ENCODE peak calls at places on chromosome 20, in nine cellular contexts. One of them, this sample, is unnamed.

GRCh38 chr20:59560588-59561227 is 43.6 kb upstream of the PHACTR3 start:
- DNase-seq in sigmoid colon: no peak
- DNase-seq in mucosa of descending colon: peak; percentile 38
- DNase-seq in heart left ventricle: no peak
- DNase-seq in esophagus squamous epithelium: no peak
- DNase-seq in iPS DF 6.9: no peak
- DNase-seq in upper lobe of left lung: no peak
- DNase-seq in right atrium auricular region: no peak
- DNase-seq in PC-3: peak; percentile 42
- DNase-seq in this sample: peak; percentile 58

GRCh38 chr20:6008254-6008653 is 45.6 kb downstream of the LRRN4 start:
- DNase-seq in PC-3: peak; percentile 92
- DNase-seq in right atrium auricular region: peak; percentile 90
- DNase-seq in sigmoid colon: peak; percentile 82
- DNase-seq in esophagus squamous epithelium: peak; percentile 3
- DNase-seq in iPS DF 6.9: no peak
- DNase-seq in upper lobe of left lung: peak; percentile 82
- DNase-seq in heart left ventricle: peak; percentile 67
- DNase-seq in mucosa of descending colon: peak; percentile 13
- DNase-seq in this sample: peak; percentile 95

GRCh38 chr20:24134284-24134683 is 145.7 kb upstream of the GGTLC1 start:
- DNase-seq in heart left ventricle: no peak
- DNase-seq in right atrium auricular region: no peak
- DNase-seq in mucosa of descending colon: no peak
- DNase-seq in iPS DF 6.9: no peak
- DNase-seq in esophagus squamous epithelium: no peak
- DNase-seq in PC-3: peak; percentile 99
- DNase-seq in upper lobe of left lung: no peak
- DNase-seq in sigmoid colon: peak; percentile 43
- DNase-seq in this sample: peak; percentile 26

GRCh38 chr20:45911486-45912343 is at the start of gene PLTP:
- DNase-seq in PC-3: peak; percentile 38
- DNase-seq in mucosa of descending colon: peak; percentile 56
- DNase-seq in esophagus squamous epithelium: no peak
- DNase-seq in sigmoid colon: peak; percentile 92
- DNase-seq in iPS DF 6.9: no peak
- DNase-seq in upper lobe of left lung: peak; percentile 41
- DNase-seq in right atrium auricular region: peak; percentile 85
- DNase-seq in heart left ventricle: peak; percentile 79
- DNase-seq in this sample: peak; percentile 66

GRCh38 chr20:24102290-24102689 is 113.7 kb upstream of the GGTLC1 start:
- DNase-seq in sigmoid colon: no peak
- DNase-seq in iPS DF 6.9: peak; percentile 31
- DNase-seq in mucosa of descending colon: peak; percentile 23
- DNase-seq in upper lobe of left lung: no peak
- DNase-seq in PC-3: peak; percentile 61
- DNase-seq in esophagus squamous epithelium: no peak
- DNase-seq in heart left ventricle: no peak
- DNase-seq in right atrium auricular region: no peak
- DNase-seq in this sample: no peak

GRCh38 chr20:40008177-40008576 is 680.9 kb downstream of the MAFB start:
- DNase-seq in right atrium auricular region: no peak
- DNase-seq in esophagus squamous epithelium: no peak
- DNase-seq in upper lobe of left lung: no peak
- DNase-seq in iPS DF 6.9: no peak
- DNase-seq in mucosa of descending colon: no peak
- DNase-seq in heart left ventricle: no peak
- DNase-seq in PC-3: no peak
- DNase-seq in sigmoid colon: no peak
- DNase-seq in this sample: no peak

GRCh38 chr20:11469795-11470495 is 447.7 kb upstream of the BTBD3 start:
- DNase-seq in esophagus squamous epithelium: no peak
- DNase-seq in PC-3: no peak
- DNase-seq in iPS DF 6.9: no peak
- DNase-seq in mucosa of descending colon: no peak
- DNase-seq in sigmoid colon: no peak
- DNase-seq in heart left ventricle: no peak
- DNase-seq in right atrium auricular region: no peak
- DNase-seq in upper lobe of left lung: no peak
- DNase-seq in this sample: no peak

GRCh38 chr20:21781446-21782075 is 76.1 kb downstream of the PAX1 start:
- DNase-seq in heart left ventricle: no peak
- DNase-seq in PC-3: no peak
- DNase-seq in mucosa of descending colon: no peak
- DNase-seq in upper lobe of left lung: no peak
- DNase-seq in esophagus squamous epithelium: no peak
- DNase-seq in iPS DF 6.9: no peak
- DNase-seq in sigmoid colon: no peak
- DNase-seq in right atrium auricular region: no peak
- DNase-seq in this sample: no peak

GRCh38 chr20:2394411-2395055 is 13.8 kb downstream of the TGM6 start:
- DNase-seq in heart left ventricle: no peak
- DNase-seq in esophagus squamous epithelium: no peak
- DNase-seq in sigmoid colon: no peak
- DNase-seq in mucosa of descending colon: no peak
- DNase-seq in upper lobe of left lung: no peak
- DNase-seq in PC-3: no peak
- DNase-seq in right atrium auricular region: no peak
- DNase-seq in iPS DF 6.9: no peak
- DNase-seq in this sample: no peak

GRCh38 chr20:8082025-8082424 is 50.0 kb upstream of the PLCB1 start:
- DNase-seq in esophagus squamous epithelium: no peak
- DNase-seq in mucosa of descending colon: no peak
- DNase-seq in PC-3: peak; percentile 48
- DNase-seq in heart left ventricle: no peak
- DNase-seq in upper lobe of left lung: no peak
- DNase-seq in iPS DF 6.9: no peak
- DNase-seq in sigmoid colon: no peak
- DNase-seq in right atrium auricular region: no peak
- DNase-seq in this sample: peak; percentile 33

GRCh38 chr20:46430921-46431712 is 24.7 kb upstream of the ELMO2 start:
- DNase-seq in iPS DF 6.9: no peak
- DNase-seq in right atrium auricular region: no peak
- DNase-seq in mucosa of descending colon: no peak
- DNase-seq in heart left ventricle: no peak
- DNase-seq in upper lobe of left lung: no peak
- DNase-seq in sigmoid colon: no peak
- DNase-seq in PC-3: no peak
- DNase-seq in esophagus squamous epithelium: no peak
- DNase-seq in this sample: no peak

GRCh38 chr20:3777726-3778629 is 3.3 kb downstream of the SPEF1 start:
- DNase-seq in mucosa of descending colon: peak; percentile 61
- DNase-seq in heart left ventricle: peak; percentile 73
- DNase-seq in sigmoid colon: peak; percentile 90
- DNase-seq in esophagus squamous epithelium: no peak
- DNase-seq in PC-3: peak; percentile 24
- DNase-seq in iPS DF 6.9: no peak
- DNase-seq in upper lobe of left lung: peak; percentile 82
- DNase-seq in right atrium auricular region: peak; percentile 78
- DNase-seq in this sample: peak; percentile 69

GRCh38 chr20:44302026-44302669 is 8.9 kb downstream of the FITM2 start:
- DNase-seq in iPS DF 6.9: no peak
- DNase-seq in PC-3: no peak
- DNase-seq in upper lobe of left lung: peak; percentile 79
- DNase-seq in right atrium auricular region: no peak
- DNase-seq in sigmoid colon: no peak
- DNase-seq in esophagus squamous epithelium: no peak
- DNase-seq in mucosa of descending colon: peak; percentile 49
- DNase-seq in heart left ventricle: peak; percentile 53
- DNase-seq in this sample: no peak

GRCh38 chr20:6473197-6473596 is 294.3 kb upstream of the BMP2 start:
- DNase-seq in heart left ventricle: no peak
- DNase-seq in esophagus squamous epithelium: no peak
- DNase-seq in PC-3: peak; percentile 90
- DNase-seq in sigmoid colon: no peak
- DNase-seq in upper lobe of left lung: no peak
- DNase-seq in right atrium auricular region: no peak
- DNase-seq in iPS DF 6.9: no peak
- DNase-seq in mucosa of descending colon: no peak
- DNase-seq in this sample: peak; percentile 6

GRCh38 chr20:11132819-11133341 is 459.1 kb upstream of the JAG1 start:
- DNase-seq in PC-3: peak; percentile 62
- DNase-seq in sigmoid colon: no peak
- DNase-seq in esophagus squamous epithelium: no peak
- DNase-seq in upper lobe of left lung: no peak
- DNase-seq in iPS DF 6.9: no peak
- DNase-seq in right atrium auricular region: no peak
- DNase-seq in heart left ventricle: no peak
- DNase-seq in mucosa of descending colon: no peak
- DNase-seq in this sample: no peak

DNA sequence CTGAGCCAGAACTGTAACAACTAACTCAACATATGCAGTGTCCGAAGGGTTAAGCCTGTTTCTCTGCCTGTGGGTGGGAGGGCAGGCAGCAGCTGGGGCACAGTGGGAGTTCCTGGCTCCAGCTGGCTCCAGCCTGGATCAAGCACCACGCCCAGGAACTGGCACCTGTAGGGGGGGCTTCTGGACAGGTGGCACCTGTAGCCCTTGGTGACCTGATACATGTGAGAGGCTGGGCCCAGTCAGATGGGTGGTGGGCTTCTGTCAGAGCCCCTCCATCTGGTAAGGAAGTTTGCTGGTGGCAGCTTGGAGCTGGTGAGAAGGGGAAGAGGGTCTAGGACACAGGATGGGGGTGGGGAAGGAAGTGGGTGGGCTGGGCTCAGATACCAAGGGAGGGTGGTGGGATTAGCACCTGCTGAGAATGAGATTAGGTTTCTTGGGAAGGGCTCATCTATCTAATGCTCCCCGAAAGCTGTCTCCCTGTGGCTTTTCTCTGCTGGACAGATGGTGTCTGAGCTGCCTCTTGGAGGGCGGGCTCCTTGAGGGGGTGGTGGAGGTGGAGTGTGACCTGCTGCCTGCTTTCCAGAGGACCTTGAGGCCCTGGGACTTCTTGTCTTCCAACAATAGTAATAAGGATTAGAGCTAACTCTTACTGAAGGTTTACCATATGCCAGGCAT is 28.5 kb downstream of the BCL2L1 start:
- DNase-seq in mucosa of descending colon: no peak
- DNase-seq in iPS DF 6.9: no peak
- DNase-seq in heart left ventricle: no peak
- DNase-seq in sigmoid colon: no peak
- DNase-seq in PC-3: peak; percentile 5
- DNase-seq in upper lobe of left lung: no peak
- DNase-seq in right atrium auricular region: no peak
- DNase-seq in esophagus squamous epithelium: no peak
- DNase-seq in this sample: no peak
- H3K4me1 ChIP-seq in mucosa of descending colon: peaks cover 32% of the 10 kb centered on the region
- H3K4me1 ChIP-seq in iPS DF 6.9: peaks cover 3% of the 10 kb centered on the region
- H3K4me1 ChIP-seq in heart left ventricle: peaks cover 55% of the 10 kb centered on the region
- H3K4me1 ChIP-seq in sigmoid colon: peaks cover 5% of the 10 kb centered on the region
- H3K4me1 ChIP-seq in PC-3: peaks cover 56% of the 10 kb centered on the region
- H3K4me1 ChIP-seq in upper lobe of left lung: peaks cover 84% of the 10 kb centered on the region
- H3K4me1 ChIP-seq in right atrium auricular region: peaks cover 74% of the 10 kb centered on the region
- H3K4me1 ChIP-seq in esophagus squamous epithelium: peaks cover 74% of the 10 kb centered on the region
- H3K4me1 ChIP-seq in this sample: peaks cover 58% of the 10 kb centered on the region

DNA sequence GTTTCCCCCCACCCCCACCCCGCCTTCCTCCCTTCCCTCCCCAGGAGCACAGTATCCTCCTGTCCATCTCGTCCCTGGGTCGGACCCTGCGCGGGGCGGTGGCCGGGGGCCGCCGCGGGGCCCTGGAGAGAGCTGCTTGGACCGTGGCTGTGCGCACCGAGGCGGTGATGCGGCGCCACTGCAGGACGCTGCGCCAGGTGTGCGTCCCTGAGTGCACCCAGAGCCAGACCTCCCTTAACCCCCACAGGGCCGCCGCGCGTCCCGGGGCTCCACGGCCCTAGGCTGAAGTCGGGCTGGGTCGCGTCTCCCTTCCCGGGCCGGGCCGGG is 2.2 kb downstream of the C20orf204 start:
- DNase-seq in mucosa of descending colon: no peak
- DNase-seq in right atrium auricular region: no peak
- DNase-seq in PC-3: no peak
- DNase-seq in esophagus squamous epithelium: no peak
- DNase-seq in sigmoid colon: no peak
- DNase-seq in upper lobe of left lung: no peak
- DNase-seq in iPS DF 6.9: no peak
- DNase-seq in heart left ventricle: no peak
- DNase-seq in this sample: no peak
- H3K4me3 ChIP-seq in mucosa of descending colon: no peak overlapping the region
- H3K4me3 ChIP-seq in right atrium auricular region: peak overlapping the region; percentile 55
- H3K4me3 ChIP-seq in PC-3: peak overlapping the region; percentile 71
- H3K4me3 ChIP-seq in esophagus squamous epithelium: peak overlapping the region; percentile 65
- H3K4me3 ChIP-seq in sigmoid colon: no peak overlapping the region
- H3K4me3 ChIP-seq in upper lobe of left lung: peak overlapping the region; percentile 49
- H3K4me3 ChIP-seq in iPS DF 6.9: peak overlapping the region; percentile 68
- H3K4me3 ChIP-seq in heart left ventricle: peak overlapping the region; percentile 54
- H3K4me3 ChIP-seq in this sample: no peak overlapping the region

DNA sequence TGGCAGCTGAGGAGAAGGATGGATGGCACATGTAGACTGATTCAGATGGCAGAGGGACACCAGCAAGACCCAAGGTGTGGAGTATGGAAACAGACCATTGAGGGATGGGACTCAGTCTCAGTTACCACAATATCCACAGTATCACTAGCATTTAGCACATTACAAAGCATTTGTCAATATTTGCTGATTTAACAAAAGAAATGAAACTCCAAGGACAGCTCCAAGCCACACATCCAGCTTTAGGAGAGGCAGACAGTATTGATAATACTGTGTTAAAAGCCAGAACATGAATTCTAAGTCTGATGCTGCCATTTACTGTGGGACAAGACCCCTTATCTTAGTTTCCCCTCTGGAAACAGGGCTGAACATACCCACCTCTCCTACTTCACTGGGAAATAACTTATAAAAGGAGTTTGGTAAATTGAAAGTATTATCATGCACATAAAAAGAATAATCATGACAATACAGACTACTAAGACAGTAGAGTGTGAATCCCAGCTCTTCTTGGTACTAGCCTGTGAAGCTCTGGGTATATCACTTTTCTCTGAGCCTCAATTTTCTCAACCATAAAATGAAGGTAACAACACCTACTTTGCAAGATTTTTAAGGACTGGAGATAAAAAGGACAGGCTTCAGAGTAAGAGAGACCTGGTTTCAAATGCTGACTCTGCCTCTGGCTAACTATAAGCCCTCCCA is 11.1 kb downstream of the BCL2L1 start:
- DNase-seq in heart left ventricle: no peak
- DNase-seq in iPS DF 6.9: no peak
- DNase-seq in right atrium auricular region: no peak
- DNase-seq in esophagus squamous epithelium: no peak
- DNase-seq in sigmoid colon: no peak
- DNase-seq in PC-3: peak; percentile 20
- DNase-seq in mucosa of descending colon: no peak
- DNase-seq in upper lobe of left lung: no peak
- DNase-seq in this sample: no peak
- H3K4me1 ChIP-seq in heart left ventricle: peaks cover 65% of the 10 kb centered on the region
- H3K4me1 ChIP-seq in iPS DF 6.9: peaks cover 16% of the 10 kb centered on the region
- H3K4me1 ChIP-seq in right atrium auricular region: peaks cover 95% of the 10 kb centered on the region
- H3K4me1 ChIP-seq in esophagus squamous epithelium: peaks cover 99% of the 10 kb centered on the region
- H3K4me1 ChIP-seq in sigmoid colon: peaks cover 70% of the 10 kb centered on the region
- H3K4me1 ChIP-seq in PC-3: peaks cover 88% of the 10 kb centered on the region
- H3K4me1 ChIP-seq in mucosa of descending colon: peaks cover 69% of the 10 kb centered on the region
- H3K4me1 ChIP-seq in upper lobe of left lung: peaks cover 93% of the 10 kb centered on the region
- H3K4me1 ChIP-seq in this sample: peaks cover 83% of the 10 kb centered on the region

GRCh38 chr20:38973107-38973506 is 11.0 kb downstream of the DHX35 start:
- DNase-seq in PC-3: no peak
- DNase-seq in sigmoid colon: no peak
- DNase-seq in right atrium auricular region: no peak
- DNase-seq in iPS DF 6.9: no peak
- DNase-seq in esophagus squamous epithelium: no peak
- DNase-seq in upper lobe of left lung: no peak
- DNase-seq in mucosa of descending colon: no peak
- DNase-seq in heart left ventricle: no peak
- DNase-seq in this sample: no peak
- H3K4me3 ChIP-seq in PC-3: no peak overlapping the region
- H3K4me3 ChIP-seq in sigmoid colon: no peak overlapping the region
- H3K4me3 ChIP-seq in right atrium auricular region: no peak overlapping the region
- H3K4me3 ChIP-seq in iPS DF 6.9: no peak overlapping the region
- H3K4me3 ChIP-seq in esophagus squamous epithelium: no peak overlapping the region
- H3K4me3 ChIP-seq in upper lobe of left lung: no peak overlapping the region
- H3K4me3 ChIP-seq in mucosa of descending colon: no peak overlapping the region
- H3K4me3 ChIP-seq in heart left ventricle: no peak overlapping the region
- H3K4me3 ChIP-seq in this sample: no peak overlapping the region

This sample was measured in adipocyte.